ENCODE peak calls at places on chromosomes 6 and 20, in four cellular contexts. U is tibial artery, Q is A549, G is psoas muscle. H is an unnamed sample.
A peak's percentile ranks its signal among the peaks of the same experiment; 100 is the strongest.

GRCh38 chr6:109872968-109873545 is 105.1 kb upstream of the GPR6 start:
- DNase-seq in G (no peak), U (no peak), Q (no peak), H (no peak)

GRCh38 chr6:112331306-112331705 is 15.8 kb upstream of the RFPL4B start:
- DNase-seq in Q (no peak), G (no peak), U (no peak), H (no peak)

GRCh38 chr6:81561071-81561564 is 191.4 kb downstream of the TENT5A start:
- DNase-seq in G (no peak), U (no peak), Q (no peak), H (no peak)

GRCh38 chr6:159203304-159204005 is 34.3 kb downstream of the FNDC1 start:
- DNase-seq in G (no peak), U (peak; percentile 87), Q (no peak), H (peak; percentile 13)

GRCh38 chr6:73694711-73695411 is 1.1 kb upstream of the CD109 start:
- DNase-seq in U (no peak), Q (peak; percentile 58), G (no peak), H (peak; percentile 12)

GRCh38 chr20:38843346-38843745 is 37.8 kb downstream of the PPP1R16B start:
- DNase-seq in G (no peak), U (no peak), Q (no peak), H (no peak)

GRCh38 chr6:140858381-140858971 is 1274.2 kb upstream of the GJE1 start:
- DNase-seq in U (no peak), Q (no peak), G (no peak), H (no peak)

GRCh38 chr6:70299456-70299855 is 3.4 kb downstream of the COL9A1 start:
- DNase-seq in U (no peak), G (no peak), Q (no peak), H (no peak)

GRCh38 chr20:56422824-56423189 is 10.7 kb downstream of the CASS4 start:
- DNase-seq in Q (no peak), U (peak; percentile 34), G (no peak), H (peak; percentile 10)

GRCh38 chr6:130116273-130116672 is 97.9 kb downstream of the L3MBTL3 start:
- DNase-seq in G (no peak), U (no peak), Q (no peak), H (no peak)

GRCh38 chr20:17624070-17624469 is 54.2 kb downstream of the DSTN start:
- DNase-seq in U (peak; percentile 59), G (no peak), Q (no peak), H (no peak)

GRCh38 chr6:99802396-99803031 is 191.5 kb downstream of the MCHR2 start:
- DNase-seq in U (no peak), G (no peak), Q (no peak), H (no peak)

GRCh38 chr6:110398778-110399177 is 16.6 kb downstream of the DDO start:
- DNase-seq in Q (no peak), G (no peak), U (no peak), H (no peak)

GRCh38 chr20:62896526-62896925 is 29.8 kb downstream of the DIDO1 start:
- DNase-seq in Q (no peak), G (no peak), U (no peak), H (no peak)

GRCh38 chr6:126107475-126108121 is 121.3 kb downstream of the TRMT11 start:
- DNase-seq in U (no peak), G (no peak), Q (no peak), H (no peak)

GRCh38 chr6:38137609-38138008 is 318.1 kb downstream of the ZFAND3 start:
- DNase-seq in G (no peak), Q (no peak), U (no peak), H (no peak)

GRCh38 chr6:9628819-9629218 is 786.1 kb downstream of the TFAP2A start:
- DNase-seq in G (no peak), Q (no peak), U (no peak), H (no peak)

GRCh38 chr6:76862966-76863365 is 600.3 kb downstream of the HTR1B start:
- DNase-seq in Q (no peak), G (no peak), U (no peak), H (no peak)

GRCh38 chr20:257419-257818 is at the start of gene DEFB132:
- DNase-seq in G (no peak), Q (no peak), U (no peak), H (no peak)

GRCh38 chr20:20215976-20216727 is 151.8 kb upstream of the INSM1 start:
- DNase-seq in U (no peak), Q (no peak), G (peak; percentile 58), H (no peak)

DNA sequence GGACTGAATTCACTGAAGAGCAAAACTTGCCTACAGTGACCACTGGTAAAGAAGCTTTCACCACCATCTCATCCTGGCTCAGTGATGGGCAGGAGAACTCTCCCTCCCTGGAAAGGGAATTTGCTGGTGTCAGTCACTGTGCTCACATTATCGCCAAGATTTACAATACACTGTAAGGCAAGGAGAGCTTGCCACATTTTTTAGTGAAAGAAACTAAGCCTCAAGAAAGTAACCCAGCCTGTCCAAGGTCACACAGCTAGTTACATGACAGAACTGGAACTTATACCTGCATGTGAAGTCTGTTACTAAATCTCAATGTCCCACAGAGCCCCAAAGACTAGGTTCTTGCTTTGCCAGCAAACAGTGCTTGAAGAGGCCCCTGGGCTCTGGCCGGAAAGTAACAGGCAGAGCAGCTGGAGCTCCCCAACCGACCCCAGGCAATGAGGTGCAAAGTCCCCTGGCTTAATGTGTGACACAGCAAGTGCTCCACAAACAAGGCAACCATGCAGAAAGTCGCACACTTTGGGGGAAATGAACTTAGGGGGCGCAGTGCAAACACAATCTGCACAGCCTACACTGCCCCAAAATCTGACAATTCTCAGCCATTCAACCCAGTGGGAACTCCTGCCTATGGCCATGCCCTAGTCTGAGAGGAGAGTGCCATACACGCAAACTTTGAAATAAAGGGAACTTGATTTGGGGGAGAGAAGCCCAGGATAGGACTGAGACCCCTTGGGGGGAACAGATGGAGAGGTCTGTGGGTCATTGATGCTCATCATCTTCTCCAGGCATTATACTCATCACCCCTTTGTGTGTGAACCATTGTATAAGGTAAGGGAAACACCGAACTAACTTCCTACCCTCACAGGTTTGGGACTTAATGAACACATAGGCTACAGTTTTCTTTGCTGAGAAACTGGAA is 1.9 kb downstream of the BCL2L1 start:
- DNase-seq in Q (no peak), U (no peak), G (no peak), H (no peak)
- H3K4me1 ChIP-seq in Q (peaks cover 38% of the 10 kb centered on the region), U (no peaks in the 10 kb centered on the region), G (peaks cover 45% of the 10 kb centered on the region), H (peaks cover 48% of the 10 kb centered on the region)

GRCh38 chr20:23937303-23938117 is 51.1 kb downstream of the GGTLC1 start:
- DNase-seq in G (no peak), U (no peak), Q (peak; percentile 73), H (peak; percentile 56)
- TF ChIP-seq CTCF in G (peak; percentile 65), U (peak; percentile 49), Q (peak; percentile 78), H (peak; percentile 58)

DNA sequence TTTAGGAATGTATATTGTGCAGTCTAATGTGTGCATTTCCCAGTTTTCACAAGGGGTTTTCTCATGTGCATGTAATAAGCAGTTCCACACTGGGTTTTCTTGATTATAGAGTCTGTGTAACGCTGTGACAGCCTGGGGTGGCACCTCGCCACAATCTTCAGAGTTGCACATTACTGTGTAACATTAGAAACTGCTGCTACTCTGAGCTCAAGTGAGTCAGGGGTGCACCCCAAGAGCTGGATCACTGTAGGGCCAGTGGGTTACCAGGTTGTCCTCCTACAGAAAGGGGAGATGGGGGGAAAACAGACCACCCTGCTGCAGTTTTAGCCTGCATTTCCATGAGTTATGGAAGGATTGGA is 96.9 kb downstream of the RPP40 start:
- DNase-seq in U (no peak), Q (no peak), G (peak; percentile 67), H (no peak)
- H3K4me1 ChIP-seq in U (no peaks in the 10 kb centered on the region), Q (peaks cover 5% of the 10 kb centered on the region), G (peaks cover 29% of the 10 kb centered on the region), H (peaks cover 7% of the 10 kb centered on the region)

GRCh38 chr20:44576297-44576696 is 6.1 kb upstream of the PKIG start:
- DNase-seq in Q (peak; percentile 51), G (no peak), U (no peak), H (no peak)
- TF ChIP-seq CTCF in Q (peak; percentile 13), G (peak; percentile 46), U (no peak), H (no peak)

GRCh38 chr6:85404497-85405174 is 45.2 kb upstream of the NT5E start:
- DNase-seq in Q (peak; percentile 90), U (no peak), G (no peak), H (peak; percentile 16)

GRCh38 chr6:85408039-85408438 is 41.8 kb upstream of the NT5E start:
- DNase-seq in G (no peak), U (no peak), Q (no peak), H (no peak)

GRCh38 chr6:85405175-85405852 is 44.6 kb upstream of the NT5E start:
- DNase-seq in Q (peak; percentile 89), U (no peak), G (no peak), H (no peak)

GRCh38 chr6:85406641-85407075 is 43.2 kb upstream of the NT5E start:
- DNase-seq in Q (no peak), U (no peak), G (no peak), H (no peak)

DNA sequence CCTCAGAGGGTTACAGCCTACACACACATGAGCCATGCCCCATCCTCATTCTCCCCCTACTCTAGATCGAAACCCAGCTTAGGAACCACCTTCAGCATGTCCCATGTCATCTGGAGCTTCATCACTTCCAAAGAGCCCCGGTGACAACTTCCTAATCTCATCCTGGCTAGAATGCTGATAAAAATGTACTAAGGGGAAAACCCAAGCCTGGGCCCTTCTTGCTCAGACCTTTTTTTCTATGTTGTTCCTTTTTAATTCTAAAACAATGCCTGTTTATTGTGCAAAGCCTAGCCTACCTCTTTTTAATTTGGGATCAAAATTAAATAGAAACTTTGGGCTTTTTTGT is 44.1 kb upstream of the NT5E start:
- DNase-seq in G (no peak), Q (no peak), U (no peak), H (no peak)
- H3K4me1 ChIP-seq in G (no peaks in the 10 kb centered on the region), Q (peaks cover 50% of the 10 kb centered on the region), U (no peaks in the 10 kb centered on the region), H (no peaks in the 10 kb centered on the region)

DNA sequence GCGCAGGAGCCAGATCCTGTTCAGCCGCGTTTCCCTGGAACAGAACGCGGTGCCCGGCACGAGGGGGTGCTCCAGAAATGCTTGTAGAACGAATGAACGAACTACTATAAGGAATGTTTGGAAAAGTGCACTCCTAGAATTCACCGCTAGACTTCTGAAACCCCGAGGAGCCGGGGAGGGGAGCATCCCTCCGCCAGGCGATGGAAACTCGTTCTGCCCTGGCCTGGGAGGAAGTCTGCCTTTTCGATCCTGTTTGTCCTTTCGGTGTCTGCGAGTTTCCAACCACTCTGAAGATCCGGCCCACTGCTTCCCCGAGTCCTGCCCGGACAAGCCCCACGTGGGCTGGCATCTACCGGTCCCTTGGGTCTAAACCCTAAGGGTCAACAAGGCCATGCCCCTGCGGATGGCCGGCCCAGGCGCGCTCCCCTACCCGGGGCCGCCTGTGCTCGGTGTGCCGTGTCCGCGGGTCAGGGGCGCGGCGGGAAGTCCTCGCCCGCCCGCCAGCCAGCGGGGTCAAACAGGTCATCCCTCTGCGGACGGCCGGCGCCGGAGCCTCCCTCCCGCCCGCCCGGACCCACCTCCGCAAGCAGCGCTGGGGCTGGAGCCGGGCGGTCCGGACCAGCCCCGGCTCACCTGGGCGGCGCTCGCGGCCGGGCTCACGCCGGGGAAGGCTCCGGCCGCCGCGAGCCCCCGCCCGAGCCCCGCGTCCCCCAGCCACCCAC is 521 bp downstream of the SULF2 start:
- DNase-seq in U (no peak), Q (peak; percentile 74), G (peak; percentile 59), H (no peak)
- TF ChIP-seq CTCF in U (no peak), Q (no peak), G (peak; percentile 6), H (no peak)

H was measured in adrenal gland.